ENCODE peak calls at places on chromosomes 2 and 18, in seven cellular contexts. One of them, this sample, is unnamed.

GRCh38 chr2:26462100-26462499 is 15.8 kb downstream of the OTOF start:
- DNase-seq in heart right ventricle: no peak
- DNase-seq in OCI-LY7: no peak
- DNase-seq in left lung: no peak
- DNase-seq in HL-60: no peak
- DNase-seq in upper lobe of left lung: no peak
- DNase-seq in spleen: peak
- DNase-seq in this sample: no peak

GRCh38 chr18:49907346-49907929 is 94.1 kb upstream of the ACAA2 start:
- DNase-seq in left lung: no peak
- DNase-seq in spleen: no peak
- DNase-seq in OCI-LY7: no peak
- DNase-seq in upper lobe of left lung: no peak
- DNase-seq in heart right ventricle: no peak
- DNase-seq in HL-60: no peak
- DNase-seq in this sample: no peak

GRCh38 chr2:48157150-48157549 is 250.9 kb upstream of the FBXO11 start:
- DNase-seq in heart right ventricle: no peak
- DNase-seq in HL-60: no peak
- DNase-seq in upper lobe of left lung: no peak
- DNase-seq in left lung: no peak
- DNase-seq in spleen: no peak
- DNase-seq in OCI-LY7: no peak
- DNase-seq in this sample: no peak

GRCh38 chr2:17068016-17068415 is 402.4 kb upstream of the CYRIA start:
- DNase-seq in left lung: no peak
- DNase-seq in upper lobe of left lung: no peak
- DNase-seq in OCI-LY7: no peak
- DNase-seq in heart right ventricle: no peak
- DNase-seq in spleen: no peak
- DNase-seq in HL-60: no peak
- DNase-seq in this sample: no peak

GRCh38 chr2:150480971-150481830 is 6.3 kb downstream of the RND3 start:
- DNase-seq in OCI-LY7: no peak
- DNase-seq in left lung: no peak
- DNase-seq in upper lobe of left lung: no peak
- DNase-seq in heart right ventricle: no peak
- DNase-seq in spleen: no peak
- DNase-seq in HL-60: no peak
- DNase-seq in this sample: no peak

GRCh38 chr18:10745232-10745631 is 219.4 kb downstream of the NAPG start:
- DNase-seq in heart right ventricle: no peak
- DNase-seq in HL-60: no peak
- DNase-seq in spleen: no peak
- DNase-seq in left lung: no peak
- DNase-seq in OCI-LY7: no peak
- DNase-seq in upper lobe of left lung: no peak
- DNase-seq in this sample: no peak

GRCh38 chr2:160920791-160921303 is 239.4 kb upstream of the TANK start:
- DNase-seq in upper lobe of left lung: no peak
- DNase-seq in spleen: no peak
- DNase-seq in OCI-LY7: no peak
- DNase-seq in left lung: no peak
- DNase-seq in HL-60: no peak
- DNase-seq in heart right ventricle: peak
- DNase-seq in this sample: no peak

GRCh38 chr2:27903018-27903417 is 12.5 kb downstream of the BABAM2 start:
- DNase-seq in left lung: no peak
- DNase-seq in HL-60: no peak
- DNase-seq in spleen: no peak
- DNase-seq in OCI-LY7: no peak
- DNase-seq in upper lobe of left lung: no peak
- DNase-seq in heart right ventricle: no peak
- DNase-seq in this sample: no peak

GRCh38 chr18:35378206-35378795 is 1.2 kb upstream of the ZNF396 start:
- DNase-seq in OCI-LY7: no peak
- DNase-seq in spleen: no peak
- DNase-seq in left lung: no peak
- DNase-seq in HL-60: no peak
- DNase-seq in heart right ventricle: no peak
- DNase-seq in upper lobe of left lung: no peak
- DNase-seq in this sample: no peak

GRCh38 chr2:222315443-222316121 is 16.8 kb upstream of the PAX3 start:
- DNase-seq in spleen: no peak
- DNase-seq in OCI-LY7: peak
- DNase-seq in heart right ventricle: no peak
- DNase-seq in upper lobe of left lung: no peak
- DNase-seq in left lung: no peak
- DNase-seq in HL-60: no peak
- DNase-seq in this sample: no peak

GRCh38 chr2:64391459-64391858 is 62.5 kb upstream of the LGALSL start:
- DNase-seq in spleen: no peak
- DNase-seq in HL-60: no peak
- DNase-seq in heart right ventricle: no peak
- DNase-seq in upper lobe of left lung: no peak
- DNase-seq in OCI-LY7: no peak
- DNase-seq in left lung: no peak
- DNase-seq in this sample: no peak

GRCh38 chr18:3966246-3966984 is 488.7 kb downstream of the DLGAP1 start:
- DNase-seq in left lung: no peak
- DNase-seq in spleen: no peak
- DNase-seq in OCI-LY7: no peak
- DNase-seq in heart right ventricle: no peak
- DNase-seq in HL-60: no peak
- DNase-seq in upper lobe of left lung: no peak
- DNase-seq in this sample: no peak

GRCh38 chr18:35729971-35730668 is 148.6 kb downstream of the GALNT1 start:
- DNase-seq in OCI-LY7: no peak
- DNase-seq in spleen: no peak
- DNase-seq in HL-60: no peak
- DNase-seq in heart right ventricle: no peak
- DNase-seq in upper lobe of left lung: no peak
- DNase-seq in left lung: no peak
- DNase-seq in this sample: no peak

GRCh38 chr2:215410932-215411285 is 25.0 kb downstream of the FN1 start:
- DNase-seq in HL-60: peak
- DNase-seq in spleen: no peak
- DNase-seq in OCI-LY7: no peak
- DNase-seq in heart right ventricle: no peak
- DNase-seq in upper lobe of left lung: no peak
- DNase-seq in left lung: no peak
- DNase-seq in this sample: no peak

GRCh38 chr2:18465979-18466378 is 94.5 kb downstream of the RDH14 start:
- DNase-seq in OCI-LY7: no peak
- DNase-seq in left lung: no peak
- DNase-seq in upper lobe of left lung: no peak
- DNase-seq in HL-60: no peak
- DNase-seq in heart right ventricle: no peak
- DNase-seq in spleen: no peak
- DNase-seq in this sample: no peak

GRCh38 chr2:174001107-174001506 is 35.9 kb upstream of the SP3 start:
- DNase-seq in heart right ventricle: no peak
- DNase-seq in upper lobe of left lung: no peak
- DNase-seq in left lung: no peak
- DNase-seq in OCI-LY7: no peak
- DNase-seq in HL-60: no peak
- DNase-seq in spleen: no peak
- DNase-seq in this sample: no peak

GRCh38 chr2:174984561-174984960 is 20.6 kb downstream of the CHN1 start:
- DNase-seq in OCI-LY7: no peak
- DNase-seq in upper lobe of left lung: no peak
- DNase-seq in heart right ventricle: no peak
- DNase-seq in left lung: no peak
- DNase-seq in HL-60: no peak
- DNase-seq in spleen: no peak
- DNase-seq in this sample: no peak

GRCh38 chr18:35892118-35892517 is 80.4 kb upstream of the RMP24 start:
- DNase-seq in upper lobe of left lung: no peak
- DNase-seq in spleen: no peak
- DNase-seq in heart right ventricle: no peak
- DNase-seq in left lung: no peak
- DNase-seq in HL-60: no peak
- DNase-seq in OCI-LY7: no peak
- DNase-seq in this sample: no peak

GRCh38 chr18:21000667-21001066 is 110.9 kb downstream of the ROCK1 start:
- DNase-seq in left lung: no peak
- DNase-seq in upper lobe of left lung: no peak
- DNase-seq in OCI-LY7: no peak
- DNase-seq in HL-60: no peak
- DNase-seq in spleen: no peak
- DNase-seq in heart right ventricle: no peak
- DNase-seq in this sample: no peak

GRCh38 chr2:96205888-96206287 is 2.7 kb downstream of the STARD7 start:
- DNase-seq in left lung: no peak
- DNase-seq in OCI-LY7: no peak
- DNase-seq in HL-60: no peak
- DNase-seq in heart right ventricle: no peak
- DNase-seq in spleen: no peak
- DNase-seq in upper lobe of left lung: no peak
- DNase-seq in this sample: no peak

GRCh38 chr2:204407209-204408070 is 137.8 kb upstream of the PARD3B start:
- DNase-seq in left lung: no peak
- DNase-seq in OCI-LY7: no peak
- DNase-seq in HL-60: no peak
- DNase-seq in upper lobe of left lung: no peak
- DNase-seq in heart right ventricle: no peak
- DNase-seq in spleen: no peak
- DNase-seq in this sample: no peak

GRCh38 chr18:54242327-54242726 is 17.9 kb upstream of the MBD2 start:
- DNase-seq in left lung: peak
- DNase-seq in HL-60: no peak
- DNase-seq in spleen: no peak
- DNase-seq in heart right ventricle: no peak
- DNase-seq in upper lobe of left lung: no peak
- DNase-seq in OCI-LY7: no peak
- DNase-seq in this sample: no peak

GRCh38 chr18:34709104-34709503 is 994 bp upstream of the DTNA start:
- DNase-seq in heart right ventricle: no peak
- DNase-seq in HL-60: peak
- DNase-seq in OCI-LY7: no peak
- DNase-seq in upper lobe of left lung: no peak
- DNase-seq in spleen: no peak
- DNase-seq in left lung: no peak
- DNase-seq in this sample: no peak

GRCh38 chr2:85393836-85394235 is 16.3 kb downstream of the CAPG start:
- DNase-seq in left lung: no peak
- DNase-seq in OCI-LY7: no peak
- DNase-seq in spleen: peak
- DNase-seq in heart right ventricle: no peak
- DNase-seq in upper lobe of left lung: no peak
- DNase-seq in HL-60: no peak
- DNase-seq in this sample: no peak

GRCh38 chr2:160402997-160403979 is 90.3 kb downstream of the RBMS1 start:
- DNase-seq in left lung: no peak
- DNase-seq in OCI-LY7: no peak
- DNase-seq in heart right ventricle: no peak
- DNase-seq in upper lobe of left lung: no peak
- DNase-seq in HL-60: no peak
- DNase-seq in spleen: no peak
- DNase-seq in this sample: no peak

GRCh38 chr2:54773838-54774237 is 50.4 kb downstream of the EML6 start:
- DNase-seq in heart right ventricle: no peak
- DNase-seq in OCI-LY7: no peak
- DNase-seq in left lung: no peak
- DNase-seq in HL-60: no peak
- DNase-seq in upper lobe of left lung: no peak
- DNase-seq in spleen: no peak
- DNase-seq in this sample: no peak
- TF ChIP-seq CTCF in heart right ventricle: no peak
- TF ChIP-seq CTCF in OCI-LY7: peak
- TF ChIP-seq CTCF in left lung: no peak
- TF ChIP-seq CTCF in HL-60: no peak
- TF ChIP-seq CTCF in upper lobe of left lung: no peak
- TF ChIP-seq CTCF in spleen: no peak
- TF ChIP-seq CTCF in this sample: no peak

DNA sequence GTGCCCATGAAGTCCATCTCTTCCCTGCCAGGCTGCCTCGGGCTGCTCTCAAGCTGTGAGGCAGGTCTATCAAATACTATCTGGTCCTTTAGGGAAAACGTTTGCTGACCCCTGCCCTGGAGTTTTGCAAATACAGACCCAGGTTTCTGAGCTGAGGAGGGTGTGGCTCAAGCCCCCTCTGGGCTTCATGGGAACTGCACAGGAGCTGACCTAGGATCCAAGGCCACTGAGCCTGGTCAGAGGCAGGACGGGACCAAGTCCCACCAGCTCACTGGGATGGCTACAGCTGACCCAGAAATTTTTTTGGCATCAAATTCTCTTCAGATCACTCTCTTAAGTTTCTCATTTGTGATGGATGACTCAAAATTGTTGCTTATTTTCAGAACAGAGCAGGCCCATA is 14.1 kb downstream of the ZNF516 start:
- DNase-seq in upper lobe of left lung: no peak
- DNase-seq in spleen: no peak
- DNase-seq in OCI-LY7: no peak
- DNase-seq in heart right ventricle: no peak
- DNase-seq in left lung: no peak
- DNase-seq in HL-60: no peak
- DNase-seq in this sample: no peak
- TF ChIP-seq CTCF in upper lobe of left lung: peak
- TF ChIP-seq CTCF in spleen: no peak
- TF ChIP-seq CTCF in OCI-LY7: no peak
- TF ChIP-seq CTCF in heart right ventricle: no peak
- TF ChIP-seq CTCF in left lung: no peak
- TF ChIP-seq CTCF in HL-60: peak
- TF ChIP-seq CTCF in this sample: no peak

GRCh38 chr2:127810637-127811396 is at the start of gene WDR33:
- DNase-seq in left lung: peak
- DNase-seq in upper lobe of left lung: peak
- DNase-seq in HL-60: peak
- DNase-seq in OCI-LY7: peak
- DNase-seq in spleen: peak
- DNase-seq in heart right ventricle: peak
- DNase-seq in this sample: peak
- TF ChIP-seq CTCF in left lung: no peak
- TF ChIP-seq CTCF in upper lobe of left lung: no peak
- TF ChIP-seq CTCF in HL-60: no peak
- TF ChIP-seq CTCF in OCI-LY7: peak
- TF ChIP-seq CTCF in spleen: no peak
- TF ChIP-seq CTCF in heart right ventricle: peak
- TF ChIP-seq CTCF in this sample: no peak

DNA sequence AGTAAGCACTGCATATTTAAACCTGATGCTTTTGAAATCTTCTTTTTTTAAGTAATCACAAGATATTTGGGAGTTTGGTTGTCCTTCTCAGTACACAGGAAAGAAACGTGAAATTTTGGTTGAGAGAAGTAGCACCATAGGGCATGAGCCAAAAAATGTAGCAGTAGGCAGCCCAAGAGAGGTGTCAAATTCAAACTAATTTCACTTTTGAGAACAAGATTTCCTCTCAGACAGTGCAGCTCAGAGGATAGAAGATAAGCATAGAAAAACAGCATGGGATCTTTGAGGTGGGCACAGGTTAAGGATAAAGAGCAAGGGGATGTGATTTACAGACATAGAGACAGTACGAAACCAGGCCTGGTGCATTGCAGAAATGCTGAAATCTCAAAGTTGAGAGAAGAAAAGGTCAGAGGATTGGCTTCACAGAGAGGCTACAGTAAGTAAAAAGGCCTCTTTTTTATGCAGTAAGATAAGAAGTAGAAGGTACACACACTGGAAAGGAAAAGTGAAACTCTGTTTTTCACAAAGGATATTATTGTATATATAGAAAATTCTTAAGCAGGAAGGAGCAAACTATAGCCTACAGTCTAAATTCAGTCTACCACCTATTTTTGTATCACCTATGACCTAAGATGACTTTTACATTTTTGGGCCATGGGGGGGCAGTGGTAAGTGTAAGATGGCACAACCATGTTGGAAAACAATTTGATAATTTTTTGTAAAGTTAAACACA is 89.8 kb downstream of the PKP4 start:
- DNase-seq in heart right ventricle: no peak
- DNase-seq in left lung: no peak
- DNase-seq in OCI-LY7: no peak
- DNase-seq in upper lobe of left lung: no peak
- DNase-seq in spleen: no peak
- DNase-seq in HL-60: no peak
- DNase-seq in this sample: no peak
- TF ChIP-seq CTCF in heart right ventricle: no peak
- TF ChIP-seq CTCF in left lung: no peak
- TF ChIP-seq CTCF in OCI-LY7: peak
- TF ChIP-seq CTCF in upper lobe of left lung: no peak
- TF ChIP-seq CTCF in spleen: no peak
- TF ChIP-seq CTCF in HL-60: no peak
- TF ChIP-seq CTCF in this sample: no peak